ENCODE peak calls at places on chromosomes 6 and 20, in ten cellular contexts. M is Caco-2; R is right cardiac atrium; E is renal cortical epithelial cell; A is CD8-positive, alpha-beta T cell; B is stimulated activated CD8-positive, alpha-beta memory T cell treated with anti-CD3 and anti-CD28 coated beads, Interleukin-7, amount 100 ng/mL, for 1 hour; G is CD4-positive, alpha-beta T cell; X is body of pancreas; I is dorsolateral prefrontal cortex; Q is amniotic stem cell. V is an unnamed sample.

GRCh38 chr20:51562027-51562333 is 19.5 kb upstream of the NFATC2 start:
- DNase-seq in M (no peak), R (no peak), E (no peak), A (no peak), B (no peak), G (no peak), X (no peak), I (no peak), Q (peak; percentile 16), V (no peak)

GRCh38 chr20:1894951-1895673 is at the start of gene SIRPA:
- DNase-seq in M (peak; percentile 63), R (peak; percentile 82), E (no peak), A (no peak), B (no peak), G (no peak), X (peak; percentile 50), I (peak; percentile 82), Q (peak; percentile 27), V (peak; percentile 81)

GRCh38 chr6:129567374-129567773 is 142.6 kb downstream of the ARHGAP18 start:
- DNase-seq in M (no peak), R (no peak), E (peak; percentile 15), A (no peak), B (no peak), G (no peak), X (peak; percentile 25), I (no peak), Q (no peak), V (peak; percentile 10)

GRCh38 chr6:10140824-10141223 is 274.1 kb downstream of the TFAP2A start:
- DNase-seq in M (no peak), R (no peak), E (peak; percentile 20), A (no peak), B (no peak), G (no peak), X (no peak), I (no peak), Q (peak; percentile 13), V (no peak)

GRCh38 chr6:156865019-156865629 is 87.9 kb downstream of the ARID1B start:
- DNase-seq in M (no peak), R (no peak), E (peak; percentile 36), A (no peak), B (no peak), G (no peak), X (no peak), I (no peak), Q (no peak), V (no peak)

GRCh38 chr6:99603421-99604160 is 3.0 kb upstream of the PRDM13 start:
- DNase-seq in M (no peak), R (no peak), E (no peak), A (no peak), B (no peak), G (no peak), X (no peak), I (no peak), Q (no peak), V (peak; percentile 46)

GRCh38 chr20:50366270-50367103 is 143.7 kb upstream of the PTPN1 start:
- DNase-seq in M (peak; percentile 93), R (peak; percentile 65), E (peak; percentile 92), A (no peak), B (no peak), G (peak; percentile 35), X (peak; percentile 87), I (no peak), Q (no peak), V (peak; percentile 83)

GRCh38 chr6:126812651-126813050 is 305.8 kb upstream of the RSPO3 start:
- DNase-seq in M (no peak), R (no peak), E (peak; percentile 57), A (no peak), B (no peak), G (no peak), X (no peak), I (no peak), Q (no peak), V (no peak)

GRCh38 chr6:55617272-55617671 is 38.3 kb upstream of the HMGCLL1 start:
- DNase-seq in M (no peak), R (no peak), E (peak; percentile 34), A (no peak), B (no peak), G (no peak), X (peak; percentile 28), I (no peak), Q (peak; percentile 24), V (no peak)

GRCh38 chr6:111566873-111567517 is 38.7 kb downstream of the TRAF3IP2 start:
- DNase-seq in M (no peak), R (no peak), E (no peak), A (no peak), B (no peak), G (no peak), X (no peak), I (peak; percentile 58), Q (no peak), V (no peak)

GRCh38 chr6:153553627-153554026 is 422.5 kb upstream of the RGS17 start:
- DNase-seq in M (no peak), R (no peak), E (peak; percentile 20), A (no peak), B (no peak), G (no peak), X (no peak), I (no peak), Q (no peak), V (no peak)

GRCh38 chr20:48294196-48294595 is 508.9 kb upstream of the SULF2 start:
- DNase-seq in M (peak; percentile 36), R (no peak), E (peak; percentile 72), A (no peak), B (no peak), G (no peak), X (no peak), I (no peak), Q (no peak), V (no peak)

GRCh38 chr6:80460396-80460912 is 354.0 kb downstream of the BCKDHB start:
- DNase-seq in M (no peak), R (no peak), E (no peak), A (no peak), B (no peak), G (no peak), X (no peak), I (no peak), Q (no peak), V (no peak)

GRCh38 chr6:123447315-123447937 is 189.3 kb downstream of the TRDN start:
- DNase-seq in M (no peak), R (no peak), E (no peak), A (no peak), B (no peak), G (no peak), X (no peak), I (no peak), Q (no peak), V (no peak)

GRCh38 chr6:42368156-42368555 is 83.6 kb downstream of the TRERF1 start:
- DNase-seq in M (no peak), R (no peak), E (no peak), A (no peak), B (no peak), G (no peak), X (no peak), I (no peak), Q (no peak), V (no peak)

GRCh38 chr6:34926655-34927054 is 37.6 kb downstream of the ANKS1A start:
- DNase-seq in M (no peak), R (no peak), E (peak; percentile 76), A (no peak), B (no peak), G (no peak), X (no peak), I (no peak), Q (no peak), V (no peak)

GRCh38 chr6:4506221-4506620 is 270.0 kb upstream of the CDYL start:
- DNase-seq in M (no peak), R (no peak), E (no peak), A (no peak), B (no peak), G (no peak), X (no peak), I (no peak), Q (no peak), V (no peak)

GRCh38 chr6:33785766-33786165 is 3.2 kb downstream of the LEMD2 start:
- DNase-seq in M (no peak), R (peak; percentile 1), E (no peak), A (no peak), B (no peak), G (no peak), X (no peak), I (no peak), Q (no peak), V (no peak)

GRCh38 chr6:1856381-1856780 is 246.7 kb downstream of the FOXC1 start:
- DNase-seq in M (no peak), R (peak; percentile 32), E (peak; percentile 88), A (no peak), B (no peak), G (no peak), X (no peak), I (no peak), Q (no peak), V (no peak)

GRCh38 chr6:144415014-144415413 is 129.9 kb downstream of the UTRN start:
- DNase-seq in M (no peak), R (no peak), E (peak; percentile 69), A (no peak), B (no peak), G (no peak), X (no peak), I (no peak), Q (peak; percentile 29), V (peak; percentile 17)

GRCh38 chr6:142773859-142774258 is 171.1 kb downstream of the HIVEP2 start:
- DNase-seq in M (no peak), R (no peak), E (no peak), A (no peak), B (no peak), G (no peak), X (no peak), I (no peak), Q (no peak), V (no peak)

GRCh38 chr20:8342401-8342800 is 210.3 kb downstream of the PLCB1 start:
- DNase-seq in M (no peak), R (no peak), E (no peak), A (no peak), B (no peak), G (no peak), X (peak; percentile 29), I (no peak), Q (no peak), V (no peak)

GRCh38 chr20:37392441-37393195 is 46.7 kb downstream of the SRC start:
- DNase-seq in M (peak; percentile 59), R (no peak), E (no peak), A (no peak), B (no peak), G (no peak), X (no peak), I (peak; percentile 37), Q (no peak), V (peak; percentile 59)

GRCh38 chr6:10633216-10633615 is 61.2 kb downstream of the C6orf52 start:
- DNase-seq in M (no peak), R (no peak), E (peak; percentile 96), A (no peak), B (no peak), G (no peak), X (no peak), I (no peak), Q (no peak), V (no peak)

GRCh38 chr6:11977738-11978137 is 34.4 kb upstream of the HIVEP1 start:
- DNase-seq in M (no peak), R (no peak), E (no peak), A (no peak), B (no peak), G (no peak), X (no peak), I (no peak), Q (no peak), V (no peak)

GRCh38 chr6:148997863-148998262 is 251.0 kb downstream of the UST start:
- DNase-seq in M (no peak), R (no peak), E (peak; percentile 36), A (no peak), B (no peak), G (no peak), X (no peak), I (no peak), Q (no peak), V (no peak)

GRCh38 chr6:144336900-144337299 is 51.8 kb downstream of the UTRN start:
- DNase-seq in M (no peak), R (no peak), E (no peak), A (no peak), B (no peak), G (no peak), X (no peak), I (no peak), Q (no peak), V (no peak)

GRCh38 chr6:44561062-44561591 is 173.6 kb downstream of the CDC5L start:
- DNase-seq in M (no peak), R (no peak), E (no peak), A (no peak), B (no peak), G (no peak), X (no peak), I (no peak), Q (no peak), V (no peak)

V was measured in HuH-7.